ENCODE peak calls at places on chromosome 17, in five cellular contexts. I is heart left ventricle, N is IMR-90, K is breast epithelium, T is thyroid gland. Y is an unnamed sample.

GRCh38 chr17:332023-332422 is 20.6 kb downstream of the RPH3AL start:
- DNase-seq in I (no peak), T (no peak), N (no peak), K (no peak), Y (no peak)

GRCh38 chr17:69870751-69871199 is 204.2 kb upstream of the KCNJ16 start:
- DNase-seq in I (no peak), N (peak; percentile 88), T (no peak), K (peak; percentile 33), Y (no peak)

GRCh38 chr17:41957058-41957868 is 9.3 kb upstream of the CNP start:
- DNase-seq in K (no peak), T (no peak), I (no peak), N (peak; percentile 32), Y (no peak)

GRCh38 chr17:9218911-9219310 is 197.6 kb downstream of the NTN1 start:
- DNase-seq in K (no peak), T (no peak), N (no peak), I (no peak), Y (no peak)

GRCh38 chr17:41486809-41487530 is 2.7 kb downstream of the KRT36 start:
- DNase-seq in K (no peak), T (no peak), N (no peak), I (no peak), Y (no peak)

GRCh38 chr17:81976332-81977210 is 858 bp upstream of the ASPSCR1 start:
- DNase-seq in K (peak; percentile 39), T (peak; percentile 77), N (no peak), I (no peak), Y (no peak)

GRCh38 chr17:30970757-30971567 is at the start of gene RNF135:
- DNase-seq in T (peak; percentile 90), N (peak; percentile 82), I (peak; percentile 91), K (peak; percentile 77), Y (peak; percentile 89)

GRCh38 chr17:45234641-45235040 is 13.0 kb downstream of the FMNL1 start:
- DNase-seq in K (no peak), N (no peak), T (no peak), I (no peak), Y (no peak)

GRCh38 chr17:50660042-50660886 is 25.6 kb downstream of the ABCC3 start:
- DNase-seq in T (peak; percentile 60), K (peak; percentile 70), N (peak; percentile 39), I (peak; percentile 65), Y (no peak)

GRCh38 chr17:50638851-50639767 is 4.4 kb downstream of the ABCC3 start:
- DNase-seq in I (peak; percentile 95), N (peak; percentile 97), T (peak; percentile 100), K (peak; percentile 97), Y (peak; percentile 94)

GRCh38 chr17:4232168-4232813 is 31.5 kb downstream of the ANKFY1 start:
- DNase-seq in I (no peak), K (no peak), N (peak; percentile 74), T (no peak), Y (no peak)

GRCh38 chr17:17518951-17519350 is 22.8 kb upstream of the RASD1 start:
- DNase-seq in I (no peak), N (no peak), T (no peak), K (no peak), Y (no peak)

GRCh38 chr17:557371-557770 is 157.3 kb downstream of the VPS53 start:
- DNase-seq in I (no peak), K (no peak), N (peak; percentile 61), T (no peak), Y (no peak)

GRCh38 chr17:50079334-50080095 is 15.6 kb upstream of the PDK2 start:
- DNase-seq in I (no peak), T (no peak), N (no peak), K (no peak), Y (peak; percentile 88)

GRCh38 chr17:7184091-7184488 is 4.9 kb upstream of the ASGR1 start:
- DNase-seq in K (no peak), I (no peak), N (no peak), T (peak; percentile 53), Y (peak; percentile 27)

GRCh38 chr17:79837888-79838540 is 1.2 kb downstream of the CBX4 start:
- DNase-seq in K (no peak), I (no peak), T (peak; percentile 62), N (no peak), Y (no peak)

GRCh38 chr17:42519546-42520444 is 16.2 kb upstream of the NAGLU start:
- DNase-seq in T (peak; percentile 95), N (peak; percentile 99), I (peak; percentile 94), K (peak; percentile 95), Y (peak; percentile 91)

GRCh38 chr17:46053911-46054534 is 55.0 kb downstream of the STH start:
- DNase-seq in K (no peak), I (no peak), N (peak; percentile 47), T (no peak), Y (no peak)

GRCh38 chr17:82720204-82720603 is 3.7 kb downstream of the FN3KRP start:
- DNase-seq in K (no peak), T (no peak), N (no peak), I (no peak), Y (no peak)

GRCh38 chr17:78883533-78884131 is 19.4 kb downstream of the CEP295NL start:
- DNase-seq in K (peak; percentile 82), T (peak; percentile 49), N (peak; percentile 97), I (peak; percentile 87), Y (peak; percentile 96)

GRCh38 chr17:7841622-7842379 is 7.8 kb downstream of the KDM6B start:
- DNase-seq in T (peak; percentile 93), I (peak; percentile 94), N (peak; percentile 91), K (peak; percentile 87), Y (peak; percentile 88)

GRCh38 chr17:13128676-13129075 is 110.8 kb upstream of the ELAC2 start:
- DNase-seq in N (no peak), K (no peak), T (no peak), I (no peak), Y (no peak)

DNA sequence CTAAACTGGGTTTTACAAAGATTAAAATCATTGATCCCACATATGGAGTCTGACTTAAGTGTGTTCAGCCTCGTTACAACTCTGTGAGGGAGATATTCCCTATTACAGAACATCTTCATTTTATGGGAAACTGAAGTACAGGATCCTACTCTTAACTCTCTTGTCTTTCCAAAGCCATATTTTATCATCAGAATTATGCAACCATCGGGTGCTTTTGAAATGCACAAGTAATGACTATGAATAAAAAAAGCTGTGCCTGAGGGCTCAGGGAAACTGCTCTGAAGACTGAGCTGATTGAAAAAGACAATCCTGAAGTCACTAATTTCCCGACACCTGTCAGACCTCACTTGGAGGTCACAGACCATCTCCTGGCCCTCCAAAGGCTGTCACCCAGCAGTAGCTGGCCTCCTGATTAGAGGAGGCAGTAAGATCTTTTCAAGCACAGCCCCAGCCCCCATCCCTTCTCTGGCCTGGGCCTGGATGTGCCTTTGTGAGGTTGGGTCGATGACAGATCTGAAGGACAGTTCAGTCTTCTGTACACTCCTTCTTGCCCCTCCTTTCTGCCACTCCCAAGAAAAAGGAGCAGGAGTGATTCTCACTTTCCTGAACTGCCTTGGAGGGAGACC is 5.6 kb downstream of the AKAP1 start:
- DNase-seq in N (peak; percentile 5), K (no peak), T (no peak), I (no peak), Y (no peak)
- H3K4me3 ChIP-seq in N (no peak overlapping the region), K (no peak overlapping the region), T (no peak overlapping the region), I (no peak overlapping the region), Y (no peak overlapping the region)

DNA sequence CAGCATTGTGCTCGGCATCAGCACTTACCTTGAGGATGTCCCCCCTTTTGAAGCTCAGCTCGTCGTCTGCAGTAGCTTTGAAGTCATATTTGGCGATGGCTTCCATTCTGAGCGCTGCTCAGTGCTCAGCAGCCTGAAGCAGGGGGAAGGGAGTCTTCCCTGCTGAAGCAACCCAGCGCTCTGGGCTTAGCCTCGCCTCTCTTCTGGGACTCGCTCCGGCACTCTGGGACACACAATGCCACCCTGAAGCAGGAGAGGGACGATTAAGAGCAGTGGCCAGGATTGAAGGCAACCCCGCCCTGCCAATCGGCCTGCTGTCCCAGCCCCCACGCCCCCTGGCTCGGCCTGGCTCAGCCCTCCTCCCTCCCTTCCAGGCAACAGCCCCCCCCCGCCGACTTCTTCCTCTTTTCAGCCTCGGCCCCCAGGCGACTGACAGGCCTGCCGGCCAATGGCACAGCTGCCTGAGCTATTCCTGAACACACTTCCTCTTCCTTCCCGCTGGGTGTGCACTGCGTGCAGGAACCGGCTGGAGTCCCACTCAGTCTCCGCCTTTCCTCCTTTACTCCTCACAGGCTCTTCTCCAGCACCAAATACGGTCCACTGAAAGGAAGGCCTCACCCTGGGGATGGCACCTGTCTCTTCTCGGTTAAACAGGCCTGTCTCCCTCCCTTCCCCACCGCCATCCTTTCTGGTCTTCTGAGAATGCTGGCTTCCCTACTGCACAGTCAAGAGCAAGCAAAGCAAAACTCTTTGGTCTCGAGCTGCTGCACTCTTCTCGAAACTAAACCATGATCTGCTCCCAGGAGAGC is 11.8 kb downstream of the GRB2 start:
- DNase-seq in T (peak; percentile 99), N (peak; percentile 98), K (peak; percentile 92), I (peak; percentile 100), Y (peak; percentile 99)
- TF ChIP-seq POLR2A in T (no peak), N (peak; percentile 50), K (no peak), I (no peak), Y (no peak)

DNA sequence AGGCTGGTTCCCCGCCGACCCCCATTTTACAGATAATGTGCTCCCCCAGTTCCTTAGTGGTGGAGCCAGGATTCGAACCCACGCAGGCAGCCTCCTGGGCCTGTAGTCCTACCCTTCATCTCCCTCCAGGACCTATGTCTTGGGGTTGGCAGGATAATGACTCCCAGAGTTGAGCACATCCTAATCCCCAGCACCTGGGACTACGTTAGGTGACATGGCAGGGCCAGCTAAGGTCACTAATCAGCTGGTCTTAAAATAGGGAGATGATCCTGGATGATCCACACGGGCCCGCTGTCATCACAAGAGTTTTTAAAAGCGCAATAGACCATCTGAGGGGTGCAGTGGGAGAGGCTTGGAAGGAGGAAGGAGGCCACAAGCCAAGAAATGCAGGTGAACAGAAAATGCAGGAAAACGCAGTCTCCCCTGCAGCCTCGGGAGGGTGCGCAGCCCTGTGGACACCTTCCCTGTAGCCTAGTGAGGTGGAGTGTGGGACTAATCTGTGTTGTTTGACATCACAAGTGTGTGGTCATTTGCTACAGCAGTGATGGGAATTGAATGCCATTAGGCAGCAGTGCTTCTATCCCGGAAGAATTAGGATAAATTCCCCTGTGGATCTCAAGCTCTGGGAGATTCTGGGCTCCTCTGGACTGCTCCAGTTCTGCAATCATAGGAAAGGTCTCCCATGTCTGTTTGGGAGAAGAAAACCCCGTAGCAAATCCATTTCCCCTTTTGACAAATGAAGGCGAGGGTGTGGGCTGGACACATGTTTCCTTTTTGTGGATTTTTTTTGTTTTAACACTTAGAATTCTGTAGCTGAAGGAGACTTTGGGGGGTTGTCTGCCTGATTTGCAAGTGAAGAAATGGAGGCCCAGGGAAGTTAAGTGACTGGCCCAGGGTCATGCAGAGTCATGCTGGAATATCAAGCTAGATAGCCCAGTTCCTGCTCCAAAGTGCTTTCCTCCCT is 297.8 kb downstream of the SEC14L1 start:
- DNase-seq in T (no peak), K (no peak), N (no peak), I (no peak), Y (no peak)
- H3K4me3 ChIP-seq in T (no peak overlapping the region), K (no peak overlapping the region), N (no peak overlapping the region), I (no peak overlapping the region), Y (no peak overlapping the region)

DNA sequence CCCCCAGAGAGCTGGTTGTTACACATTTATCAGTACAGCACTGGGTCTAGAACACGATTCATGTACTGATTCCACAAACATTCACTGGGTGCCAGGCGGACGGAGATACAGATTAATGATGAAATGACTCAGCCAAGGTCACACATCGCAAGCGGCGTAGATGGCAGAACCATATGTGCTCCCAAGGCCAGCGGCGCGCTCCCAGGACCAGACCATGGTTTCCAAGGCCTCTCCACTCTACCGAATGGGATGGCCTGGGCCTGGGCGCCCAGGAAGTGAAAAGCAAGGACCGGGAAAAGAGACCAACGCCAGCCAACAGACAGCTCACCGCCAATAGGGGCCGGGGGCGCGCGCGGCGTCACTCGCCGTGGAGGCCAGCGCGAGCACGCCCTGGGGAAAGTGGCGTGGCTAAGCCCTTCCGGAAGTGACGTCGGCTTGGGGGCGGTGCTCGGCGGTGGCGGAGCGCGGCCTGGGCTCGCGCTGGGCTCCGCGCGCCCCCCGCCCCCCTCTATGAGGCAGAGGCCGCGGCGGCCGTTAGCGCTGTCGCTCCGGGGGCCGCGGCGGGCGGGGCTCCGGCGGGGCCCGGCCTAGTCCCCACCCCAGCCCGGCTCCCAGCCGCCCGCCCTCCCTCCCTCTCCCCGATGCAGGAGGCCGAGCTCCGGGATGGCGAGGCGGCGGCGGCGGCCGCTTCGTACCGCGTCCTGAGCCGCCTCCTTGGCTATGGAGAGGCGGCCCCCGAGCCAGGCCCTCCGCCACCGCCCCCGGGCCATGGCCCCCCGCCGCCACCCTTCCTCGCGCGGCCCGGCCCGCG is at the start of gene SOCS7:
- DNase-seq in N (peak; percentile 90), K (peak; percentile 81), I (peak; percentile 95), T (peak; percentile 93), Y (peak; percentile 98)
- TF ChIP-seq POLR2A in N (peak; percentile 80), K (peak; percentile 21), I (no peak), T (no peak), Y (no peak)